ENCODE peak calls at places on chromosome 19, in seven cellular contexts. One of them, this sample, is unnamed.

GRCh38 chr19:13621413-13621812 is 115.1 kb upstream of the CACNA1A start:
- DNase-seq in AG04450: peak; percentile 67
- DNase-seq in lung: no peak
- DNase-seq in hepatocyte: no peak
- DNase-seq in PC-9: peak; percentile 54
- DNase-seq in thoracic aorta: no peak
- DNase-seq in left ventricle myocardium inferior: no peak
- DNase-seq in this sample: no peak

GRCh38 chr19:55619264-55619663 is 5.1 kb downstream of the ZNF784 start:
- DNase-seq in thoracic aorta: no peak
- DNase-seq in AG04450: no peak
- DNase-seq in lung: no peak
- DNase-seq in left ventricle myocardium inferior: no peak
- DNase-seq in hepatocyte: no peak
- DNase-seq in PC-9: no peak
- DNase-seq in this sample: no peak

GRCh38 chr19:32543107-32543900 is 37.7 kb upstream of the PDCD5 start:
- DNase-seq in PC-9: peak; percentile 89
- DNase-seq in lung: no peak
- DNase-seq in left ventricle myocardium inferior: no peak
- DNase-seq in thoracic aorta: no peak
- DNase-seq in hepatocyte: no peak
- DNase-seq in AG04450: no peak
- DNase-seq in this sample: no peak

GRCh38 chr19:52896431-52897148 is 845 bp downstream of the ZNF320 start:
- DNase-seq in AG04450: no peak
- DNase-seq in hepatocyte: peak; percentile 66
- DNase-seq in PC-9: peak; percentile 55
- DNase-seq in lung: peak; percentile 35
- DNase-seq in thoracic aorta: no peak
- DNase-seq in left ventricle myocardium inferior: no peak
- DNase-seq in this sample: no peak

GRCh38 chr19:29596885-29597525 is 9.1 kb upstream of the POP4 start:
- DNase-seq in PC-9: no peak
- DNase-seq in lung: no peak
- DNase-seq in thoracic aorta: no peak
- DNase-seq in hepatocyte: peak; percentile 37
- DNase-seq in left ventricle myocardium inferior: no peak
- DNase-seq in AG04450: peak; percentile 8
- DNase-seq in this sample: no peak

GRCh38 chr19:47421844-47422395 is 2.6 kb upstream of the MEIS3 start:
- DNase-seq in lung: no peak
- DNase-seq in left ventricle myocardium inferior: no peak
- DNase-seq in hepatocyte: peak; percentile 44
- DNase-seq in PC-9: no peak
- DNase-seq in thoracic aorta: no peak
- DNase-seq in AG04450: no peak
- DNase-seq in this sample: no peak

GRCh38 chr19:40523322-40524047 is 53.2 kb upstream of the SHKBP1 start:
- DNase-seq in thoracic aorta: no peak
- DNase-seq in left ventricle myocardium inferior: peak; percentile 36
- DNase-seq in PC-9: peak; percentile 61
- DNase-seq in hepatocyte: peak; percentile 86
- DNase-seq in AG04450: no peak
- DNase-seq in lung: peak; percentile 68
- DNase-seq in this sample: peak; percentile 43

GRCh38 chr19:29139227-29139626 is 73.7 kb downstream of the UQCRFS1 start:
- DNase-seq in lung: no peak
- DNase-seq in thoracic aorta: no peak
- DNase-seq in left ventricle myocardium inferior: no peak
- DNase-seq in AG04450: no peak
- DNase-seq in hepatocyte: no peak
- DNase-seq in PC-9: no peak
- DNase-seq in this sample: no peak

GRCh38 chr19:49059056-49059455 is 1.5 kb upstream of the CGB7 start:
- DNase-seq in PC-9: no peak
- DNase-seq in thoracic aorta: no peak
- DNase-seq in hepatocyte: no peak
- DNase-seq in left ventricle myocardium inferior: no peak
- DNase-seq in lung: no peak
- DNase-seq in AG04450: no peak
- DNase-seq in this sample: no peak

GRCh38 chr19:35088514-35088913 is 27.1 kb upstream of the FXYD3 start:
- DNase-seq in AG04450: peak; percentile 63
- DNase-seq in thoracic aorta: no peak
- DNase-seq in lung: no peak
- DNase-seq in left ventricle myocardium inferior: no peak
- DNase-seq in hepatocyte: peak; percentile 58
- DNase-seq in PC-9: peak; percentile 72
- DNase-seq in this sample: no peak

GRCh38 chr19:44005968-44006367 is 3.2 kb downstream of the ZNF230 start:
- DNase-seq in left ventricle myocardium inferior: no peak
- DNase-seq in hepatocyte: no peak
- DNase-seq in AG04450: no peak
- DNase-seq in PC-9: no peak
- DNase-seq in lung: no peak
- DNase-seq in thoracic aorta: no peak
- DNase-seq in this sample: no peak

GRCh38 chr19:33441277-33441699 is 67.8 kb downstream of the CEBPG start:
- DNase-seq in hepatocyte: no peak
- DNase-seq in left ventricle myocardium inferior: peak; percentile 11
- DNase-seq in PC-9: no peak
- DNase-seq in AG04450: no peak
- DNase-seq in lung: no peak
- DNase-seq in thoracic aorta: no peak
- DNase-seq in this sample: no peak

GRCh38 chr19:11767633-11768133 is 883 bp downstream of the ZNF441 start:
- DNase-seq in hepatocyte: peak; percentile 83
- DNase-seq in left ventricle myocardium inferior: peak; percentile 17
- DNase-seq in AG04450: no peak
- DNase-seq in thoracic aorta: no peak
- DNase-seq in PC-9: no peak
- DNase-seq in lung: peak; percentile 48
- DNase-seq in this sample: peak; percentile 55

GRCh38 chr19:49271080-49271753 is 53.8 kb downstream of the SLC6A16 start:
- DNase-seq in left ventricle myocardium inferior: no peak
- DNase-seq in AG04450: no peak
- DNase-seq in lung: no peak
- DNase-seq in PC-9: peak; percentile 44
- DNase-seq in hepatocyte: no peak
- DNase-seq in thoracic aorta: no peak
- DNase-seq in this sample: no peak

GRCh38 chr19:45528744-45529453 is 21.6 kb downstream of the VASP start:
- DNase-seq in lung: peak; percentile 56
- DNase-seq in left ventricle myocardium inferior: no peak
- DNase-seq in AG04450: no peak
- DNase-seq in thoracic aorta: no peak
- DNase-seq in hepatocyte: peak; percentile 76
- DNase-seq in PC-9: peak; percentile 85
- DNase-seq in this sample: peak; percentile 44

GRCh38 chr19:53944416-53944815 is 18.3 kb upstream of the CACNG8 start:
- DNase-seq in lung: no peak
- DNase-seq in left ventricle myocardium inferior: no peak
- DNase-seq in AG04450: no peak
- DNase-seq in hepatocyte: no peak
- DNase-seq in thoracic aorta: no peak
- DNase-seq in PC-9: no peak
- DNase-seq in this sample: no peak

GRCh38 chr19:54138777-54139256 is 1.3 kb downstream of the CNOT3 start:
- DNase-seq in AG04450: no peak
- DNase-seq in PC-9: no peak
- DNase-seq in thoracic aorta: no peak
- DNase-seq in hepatocyte: no peak
- DNase-seq in lung: no peak
- DNase-seq in left ventricle myocardium inferior: no peak
- DNase-seq in this sample: no peak

GRCh38 chr19:13859361-13859880 is 17.5 kb upstream of the NANOS3 start:
- DNase-seq in left ventricle myocardium inferior: no peak
- DNase-seq in thoracic aorta: no peak
- DNase-seq in hepatocyte: no peak
- DNase-seq in AG04450: no peak
- DNase-seq in PC-9: peak; percentile 34
- DNase-seq in lung: no peak
- DNase-seq in this sample: no peak

GRCh38 chr19:46218160-46218559 is 11.4 kb upstream of the IGFL1 start:
- DNase-seq in PC-9: no peak
- DNase-seq in thoracic aorta: no peak
- DNase-seq in left ventricle myocardium inferior: no peak
- DNase-seq in AG04450: no peak
- DNase-seq in hepatocyte: peak; percentile 68
- DNase-seq in lung: no peak
- DNase-seq in this sample: no peak

GRCh38 chr19:4098493-4098892 is 25.4 kb downstream of the MAP2K2 start:
- DNase-seq in AG04450: no peak
- DNase-seq in hepatocyte: no peak
- DNase-seq in lung: no peak
- DNase-seq in left ventricle myocardium inferior: peak; percentile 79
- DNase-seq in thoracic aorta: no peak
- DNase-seq in PC-9: no peak
- DNase-seq in this sample: no peak

GRCh38 chr19:17405250-17406038 is at the start of gene BST2:
- DNase-seq in thoracic aorta: peak; percentile 20
- DNase-seq in AG04450: no peak
- DNase-seq in left ventricle myocardium inferior: peak; percentile 46
- DNase-seq in hepatocyte: peak; percentile 52
- DNase-seq in PC-9: peak; percentile 73
- DNase-seq in lung: peak; percentile 43
- DNase-seq in this sample: peak; percentile 76

GRCh38 chr19:39509233-39509632 is 5.7 kb upstream of the SELENOV start:
- DNase-seq in left ventricle myocardium inferior: no peak
- DNase-seq in thoracic aorta: no peak
- DNase-seq in hepatocyte: no peak
- DNase-seq in lung: no peak
- DNase-seq in PC-9: no peak
- DNase-seq in AG04450: no peak
- DNase-seq in this sample: no peak

GRCh38 chr19:39508629-39509028 is 6.3 kb upstream of the SELENOV start:
- DNase-seq in left ventricle myocardium inferior: no peak
- DNase-seq in thoracic aorta: no peak
- DNase-seq in PC-9: no peak
- DNase-seq in lung: no peak
- DNase-seq in hepatocyte: no peak
- DNase-seq in AG04450: no peak
- DNase-seq in this sample: no peak

GRCh38 chr19:39507715-39508364 is 7.1 kb upstream of the SELENOV start:
- DNase-seq in left ventricle myocardium inferior: no peak
- DNase-seq in AG04450: no peak
- DNase-seq in lung: no peak
- DNase-seq in thoracic aorta: no peak
- DNase-seq in hepatocyte: no peak
- DNase-seq in PC-9: no peak
- DNase-seq in this sample: no peak

GRCh38 chr19:39506944-39507714 is 7.8 kb upstream of the SELENOV start:
- DNase-seq in left ventricle myocardium inferior: no peak
- DNase-seq in thoracic aorta: no peak
- DNase-seq in lung: no peak
- DNase-seq in hepatocyte: peak; percentile 87
- DNase-seq in PC-9: no peak
- DNase-seq in AG04450: no peak
- DNase-seq in this sample: peak; percentile 91

GRCh38 chr19:39506598-39506943 is 7.8 kb downstream of the DLL3 start:
- DNase-seq in PC-9: no peak
- DNase-seq in thoracic aorta: no peak
- DNase-seq in lung: no peak
- DNase-seq in AG04450: no peak
- DNase-seq in hepatocyte: no peak
- DNase-seq in left ventricle myocardium inferior: no peak
- DNase-seq in this sample: no peak
- H3K4me3 ChIP-seq in PC-9: peak overlapping the region; percentile 48
- H3K4me3 ChIP-seq in thoracic aorta: peak overlapping the region; percentile 63
- H3K4me3 ChIP-seq in lung: no peak overlapping the region
- H3K4me3 ChIP-seq in AG04450: peak overlapping the region; percentile 60
- H3K4me3 ChIP-seq in hepatocyte: no peak overlapping the region
- H3K4me3 ChIP-seq in left ventricle myocardium inferior: peak overlapping the region; percentile 62
- H3K4me3 ChIP-seq in this sample: no peak overlapping the region

DNA sequence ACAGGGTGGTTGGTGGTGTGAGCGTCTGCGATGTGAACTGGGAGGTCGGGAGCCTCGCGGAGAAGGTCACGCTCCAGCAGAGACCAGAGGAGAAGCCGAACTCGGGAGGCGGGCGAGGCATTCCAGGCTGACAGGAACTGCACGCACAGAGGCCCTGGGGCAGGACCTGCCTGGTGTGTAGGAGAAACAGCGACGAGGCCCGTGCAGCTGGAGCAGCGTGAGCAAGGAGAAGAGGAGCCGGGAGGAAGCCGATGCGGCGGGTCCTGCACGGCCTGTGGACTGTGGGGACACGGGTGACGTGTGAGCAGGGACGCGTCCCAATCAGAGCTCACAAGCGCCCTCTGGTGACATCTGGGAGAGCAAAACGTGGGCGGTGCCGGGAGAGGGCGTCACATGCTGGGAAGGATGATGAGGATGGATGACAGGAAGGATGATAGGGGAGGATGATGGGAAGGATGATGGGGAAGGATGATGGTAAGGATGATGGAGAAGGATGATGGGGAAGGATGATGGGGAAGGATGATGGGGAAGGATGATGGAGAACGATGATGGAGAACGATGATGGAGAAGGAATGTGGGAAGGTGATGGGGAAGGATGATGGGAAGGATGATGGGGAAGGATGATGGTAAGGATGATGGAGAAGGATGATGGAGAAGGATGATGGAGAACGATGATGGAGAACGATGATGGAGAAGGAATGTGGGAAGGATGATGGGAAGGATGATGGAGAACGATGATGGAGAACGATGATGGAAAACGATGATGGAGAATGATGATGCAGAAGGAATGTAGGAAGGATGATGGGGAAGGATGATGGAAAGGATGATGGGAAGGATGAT is 16.1 kb upstream of the MADCAM1 start:
- DNase-seq in hepatocyte: peak; percentile 86
- DNase-seq in thoracic aorta: peak; percentile 38
- DNase-seq in lung: peak; percentile 80
- DNase-seq in PC-9: no peak
- DNase-seq in AG04450: no peak
- DNase-seq in left ventricle myocardium inferior: peak; percentile 88
- DNase-seq in this sample: no peak
- H3K4me3 ChIP-seq in hepatocyte: no peak overlapping the region
- H3K4me3 ChIP-seq in thoracic aorta: peak overlapping the region; percentile 49
- H3K4me3 ChIP-seq in lung: no peak overlapping the region
- H3K4me3 ChIP-seq in PC-9: no peak overlapping the region
- H3K4me3 ChIP-seq in AG04450: peak overlapping the region; percentile 13
- H3K4me3 ChIP-seq in left ventricle myocardium inferior: peak overlapping the region; percentile 52
- H3K4me3 ChIP-seq in this sample: no peak overlapping the region

DNA sequence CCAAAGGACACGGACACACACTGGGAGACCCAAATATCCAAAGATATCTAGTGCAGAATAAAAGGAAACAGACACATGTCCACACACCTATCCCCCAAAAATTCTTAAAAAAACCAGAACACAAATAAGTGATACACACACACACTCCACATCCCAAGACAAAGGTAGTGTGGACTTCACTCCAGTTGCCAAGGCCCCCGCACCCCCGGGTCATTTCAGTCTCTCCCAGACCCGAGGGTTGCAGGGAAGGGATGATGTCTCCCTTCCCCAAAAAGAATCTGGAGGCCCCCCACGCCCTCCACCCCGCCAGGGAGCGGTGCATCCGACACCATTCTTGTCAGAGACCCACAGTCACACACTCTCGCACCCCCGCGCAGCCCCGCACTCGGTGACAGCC is 407 bp downstream of the DPF1 start:
- DNase-seq in hepatocyte: no peak
- DNase-seq in left ventricle myocardium inferior: no peak
- DNase-seq in PC-9: no peak
- DNase-seq in thoracic aorta: no peak
- DNase-seq in lung: no peak
- DNase-seq in AG04450: no peak
- DNase-seq in this sample: no peak
- H3K4me3 ChIP-seq in hepatocyte: peak overlapping the region; percentile 71
- H3K4me3 ChIP-seq in left ventricle myocardium inferior: peak overlapping the region; percentile 56
- H3K4me3 ChIP-seq in PC-9: peak overlapping the region; percentile 67
- H3K4me3 ChIP-seq in thoracic aorta: peak overlapping the region; percentile 56
- H3K4me3 ChIP-seq in lung: no peak overlapping the region
- H3K4me3 ChIP-seq in AG04450: peak overlapping the region; percentile 67
- H3K4me3 ChIP-seq in this sample: peak overlapping the region; percentile 73

GRCh38 chr19:58356971-58357797 is 3.9 kb upstream of the A1BG start:
- DNase-seq in hepatocyte: no peak
- DNase-seq in left ventricle myocardium inferior: no peak
- DNase-seq in lung: no peak
- DNase-seq in thoracic aorta: no peak
- DNase-seq in PC-9: no peak
- DNase-seq in AG04450: no peak
- DNase-seq in this sample: no peak
- H3K4me3 ChIP-seq in hepatocyte: no peak overlapping the region
- H3K4me3 ChIP-seq in left ventricle myocardium inferior: peak overlapping the region; percentile 64
- H3K4me3 ChIP-seq in lung: no peak overlapping the region
- H3K4me3 ChIP-seq in thoracic aorta: peak overlapping the region; percentile 52
- H3K4me3 ChIP-seq in PC-9: no peak overlapping the region
- H3K4me3 ChIP-seq in AG04450: no peak overlapping the region
- H3K4me3 ChIP-seq in this sample: no peak overlapping the region